ENCODE peak calls at places on chromosomes 11 and 22, in five cellular contexts. B is tibial nerve, A is T-helper 1 cell, P is neuronal stem cell, Q is pancreas. Z is an unnamed sample.
A peak's percentile ranks its signal among the peaks of the same experiment; 100 is the strongest.

GRCh38 chr11:65293909-65294381 is 20.7 kb upstream of the CDC42EP2 start:
- DNase-seq in B (no peak), A (no peak), P (no peak), Q (no peak), Z (no peak)

GRCh38 chr11:31110825-31111224 is 258.7 kb downstream of the DCDC1 start:
- DNase-seq in B (no peak), A (no peak), P (no peak), Q (no peak), Z (no peak)

GRCh38 chr22:50305658-50306566 is 1.5 kb downstream of the PLXNB2 start:
- DNase-seq in B (peak; percentile 59), A (no peak), P (no peak), Q (peak; percentile 80), Z (no peak)

GRCh38 chr11:69698362-69698761 is 5.5 kb downstream of the FGF19 start:
- DNase-seq in B (no peak), A (no peak), P (no peak), Q (no peak), Z (no peak)

GRCh38 chr11:33869511-33870422 is 22.1 kb downstream of the LMO2 start:
- DNase-seq in B (no peak), A (no peak), P (no peak), Q (peak; percentile 72), Z (peak; percentile 33)

GRCh38 chr11:76623884-76624419 is 46.6 kb downstream of the LRRC32 start:
- DNase-seq in B (no peak), A (no peak), P (no peak), Q (no peak), Z (no peak)

GRCh38 chr22:30305519-30305905 is 16.2 kb upstream of the CASTOR1 start:
- DNase-seq in B (peak; percentile 67), A (peak; percentile 48), P (no peak), Q (no peak), Z (no peak)

GRCh38 chr22:41636467-41636866 is 15.4 kb downstream of the XRCC6 start:
- DNase-seq in B (no peak), A (no peak), P (no peak), Q (no peak), Z (no peak)

GRCh38 chr11:9053631-9054030 is 37.8 kb downstream of the SCUBE2 start:
- DNase-seq in B (no peak), A (no peak), P (no peak), Q (no peak), Z (no peak)

GRCh38 chr11:19963697-19964340 is 196.5 kb downstream of the DBX1 start:
- DNase-seq in B (no peak), A (no peak), P (no peak), Q (no peak), Z (no peak)

GRCh38 chr11:68128682-68129327 is 7.6 kb upstream of the CHKA start:
- DNase-seq in B (no peak), A (no peak), P (no peak), Q (peak; percentile 87), Z (no peak)

GRCh38 chr22:50696799-50697561 is 24.4 kb downstream of the SHANK3 start:
- DNase-seq in B (no peak), A (no peak), P (peak; percentile 48), Q (peak; percentile 68), Z (peak; percentile 44)

GRCh38 chr11:17743026-17743807 is 8.6 kb downstream of the KCNC1 start:
- DNase-seq in B (no peak), A (no peak), P (no peak), Q (no peak), Z (no peak)